ENCODE peak calls at places on chromosomes 13 and 19, in five cellular contexts. C is left lung, G is colonic mucosa, O is fibroblast of lung, F is heart right ventricle. H is an unnamed sample. For H3K27me3, the result is how much of the 10 kb centered on the place peaks cover.

GRCh38 chr19:46080561-46080960 is 39.8 kb upstream of the IGFL4 start:
- DNase-seq in C (no peak), G (no peak), O (peak), F (no peak), H (no peak)

GRCh38 chr13:22596157-22596863 is 584.5 kb upstream of the SGCG start:
- DNase-seq in C (no peak), G (no peak), O (no peak), F (no peak), H (no peak)

GRCh38 chr13:36282818-36283432 is 14.7 kb downstream of the CCDC169 start:
- DNase-seq in C (no peak), G (no peak), O (peak), F (no peak), H (no peak)

GRCh38 chr13:31803327-31803726 is 64.0 kb downstream of the RXFP2 start:
- DNase-seq in C (no peak), G (no peak), O (no peak), F (no peak), H (no peak)

GRCh38 chr13:23848639-23849282 is 40.4 kb downstream of the MIPEP start:
- DNase-seq in C (peak), G (no peak), O (no peak), F (no peak), H (no peak)

GRCh38 chr13:105518086-105518485 is 1017.4 kb downstream of the EFNB2 start:
- DNase-seq in C (no peak), G (no peak), O (no peak), F (no peak), H (no peak)

GRCh38 chr13:95315752-95316151 is 14.5 kb upstream of the ABCC4 start:
- DNase-seq in C (no peak), G (no peak), O (no peak), F (no peak), H (no peak)

GRCh38 chr19:38392707-38393308 is 4.3 kb downstream of the SPRED3 start:
- DNase-seq in C (no peak), G (no peak), O (no peak), F (no peak), H (no peak)

GRCh38 chr19:50728084-50728737 is 5.0 kb downstream of the CLEC11A start:
- DNase-seq in C (peak), G (peak), O (peak), F (peak), H (no peak)

GRCh38 chr19:12665281-12665573 is 1.3 kb downstream of the MAN2B1 start:
- DNase-seq in C (peak), G (peak), O (no peak), F (no peak), H (peak)

GRCh38 chr13:31835932-31836331 is 96.6 kb downstream of the RXFP2 start:
- DNase-seq in C (no peak), G (no peak), O (peak), F (no peak), H (no peak)

GRCh38 chr13:75870397-75870801 is 234.3 kb downstream of the LMO7 start:
- DNase-seq in C (no peak), G (no peak), O (peak), F (no peak), H (peak)

GRCh38 chr13:28286263-28286662 is 147.9 kb downstream of the PAN3 start:
- DNase-seq in C (no peak), G (no peak), O (no peak), F (no peak), H (no peak)

GRCh38 chr13:112574476-112575294 is 13.3 kb downstream of the TUBGCP3 start:
- DNase-seq in C (peak), G (no peak), O (peak), F (no peak), H (no peak)

GRCh38 chr13:46666727-46667456 is 113.9 kb downstream of the LRCH1 start:
- DNase-seq in C (no peak), G (no peak), O (no peak), F (peak), H (no peak)

DNA sequence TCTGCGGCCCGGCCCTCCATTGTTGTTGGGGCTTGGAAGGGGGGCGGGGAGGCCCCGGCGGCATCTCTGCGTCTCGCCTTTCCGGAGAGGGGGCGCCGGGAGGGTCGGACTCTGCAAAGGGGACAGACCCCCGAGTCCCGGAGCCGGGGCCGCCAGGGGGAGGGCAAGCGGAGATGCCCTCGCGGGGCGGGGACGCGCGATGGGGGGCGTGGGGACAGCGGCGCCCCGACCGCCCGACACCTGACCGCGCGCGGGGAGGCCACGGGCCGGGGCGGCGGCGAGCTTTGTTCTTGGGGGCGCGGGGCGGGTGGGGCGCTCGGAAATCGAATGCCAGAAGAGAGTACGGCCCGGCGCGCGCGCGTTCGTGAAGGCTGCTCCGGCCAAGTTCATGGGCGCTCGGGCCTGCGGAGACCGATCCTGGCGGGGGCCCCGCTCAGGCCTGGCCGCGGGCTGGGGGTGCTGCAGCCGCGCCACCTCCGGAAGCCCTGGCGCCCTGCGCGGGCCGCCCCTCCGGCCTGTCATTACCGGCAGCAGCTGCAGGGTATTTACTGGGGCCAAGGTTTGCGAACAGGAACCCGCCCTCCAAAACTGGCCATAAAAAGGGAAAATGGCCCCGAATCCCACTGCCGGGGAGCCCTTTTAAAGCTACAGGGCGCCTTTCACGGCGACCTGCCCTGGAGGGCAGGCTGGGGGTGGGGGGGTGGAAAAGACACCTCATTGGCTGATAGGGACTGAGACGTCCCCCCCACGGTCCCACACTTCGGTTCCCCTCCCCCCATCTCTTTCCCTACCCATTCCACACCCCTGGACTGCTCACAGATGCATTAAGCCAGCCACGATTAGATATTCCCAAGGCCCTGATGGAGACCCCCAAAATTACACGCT is 11.1 kb upstream of the NANOS3 start:
- DNase-seq in C (peak), G (peak), O (no peak), F (no peak), H (no peak)
- H3K27me3 ChIP-seq in C (under half), G (under half), O (under half), F (under half), H (under half)

GRCh38 chr13:97344250-97345175 is 89.5 kb upstream of the RAP2A start:
- DNase-seq in C (no peak), G (peak), O (peak), F (peak), H (no peak)

GRCh38 chr13:97347255-97347653 is 86.7 kb upstream of the RAP2A start:
- DNase-seq in C (no peak), G (no peak), O (no peak), F (no peak), H (no peak)

GRCh38 chr13:97346561-97347254 is 87.3 kb upstream of the RAP2A start:
- DNase-seq in C (peak), G (no peak), O (no peak), F (no peak), H (no peak)

GRCh38 chr13:97348569-97349100 is 85.3 kb upstream of the RAP2A start:
- DNase-seq in C (no peak), G (no peak), O (no peak), F (no peak), H (no peak)

GRCh38 chr13:97346097-97346496 is 87.9 kb upstream of the RAP2A start:
- DNase-seq in C (no peak), G (no peak), O (no peak), F (no peak), H (no peak)
- H3K27ac ChIP-seq in C (no peak), G (no peak), O (no peak), F (no peak), H (no peak)

GRCh38 chr19:41166888-41167804 is 25.9 kb upstream of the CYP2S1 start:
- DNase-seq in C (no peak), G (peak), O (no peak), F (no peak), H (no peak)
- H3K27me3 ChIP-seq in C (under half), G (under half), O (under half), F (under half), H (under half)

GRCh38 chr13:77896977-77897376 is 21.7 kb downstream of the EDNRB start:
- DNase-seq in C (no peak), G (no peak), O (no peak), F (no peak), H (no peak)
- H3K27ac ChIP-seq in C (peak), G (no peak), O (peak), F (peak), H (no peak)

DNA sequence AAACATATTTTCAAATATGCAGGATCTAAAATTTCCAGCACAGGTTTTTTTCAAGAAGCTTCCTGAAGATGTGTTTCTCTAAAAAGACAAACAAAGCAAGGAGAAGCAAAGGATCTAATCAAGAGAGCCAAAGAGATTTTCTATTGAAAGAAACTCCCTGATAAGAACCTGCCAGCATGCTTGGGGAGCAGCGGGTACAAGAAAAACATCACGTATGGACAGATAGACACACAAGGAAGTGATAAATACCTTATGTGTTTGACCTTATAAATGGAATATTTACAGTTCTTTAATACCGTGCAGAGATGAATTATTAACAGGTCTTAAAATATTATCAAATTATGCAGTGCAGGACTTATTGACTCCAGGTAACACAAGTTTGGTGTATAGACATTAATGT is 562.1 kb downstream of the DACH1 start:
- DNase-seq in C (no peak), G (no peak), O (no peak), F (no peak), H (no peak)
- H3K27me3 ChIP-seq in C (under half), G (under half), O (under half), F (under half), H (under half)